ENCODE peak calls at places on chromosome 19, in nine cellular contexts. One of them, this sample, is unnamed.
A peak's percentile ranks its signal among the peaks of the same experiment; 100 is the strongest.

GRCh38 chr19:18156841-18157464 is 4.0 kb downstream of the PIK3R2 start:
- DNase-seq in left ventricle myocardium inferior: peak; percentile 86
- DNase-seq in spleen: peak; percentile 89
- DNase-seq in nucleus accumbens: peak; percentile 67
- DNase-seq in activated CD4-positive, CD25-positive, alpha-beta regulatory T cell: no peak
- DNase-seq in stimulated activated naive CD8-positive, alpha-beta T cell treated with anti-CD3 and anti-CD28 coated beads, Interleukin-15, Interleukin-2, amounts not matched to agents 100 U/mL and 50 U/mL, for 24 hours: no peak
- DNase-seq in stimulated activated CD4-positive, alpha-beta T cell treated with anti-CD3 and anti-CD28 coated beads, Interleukin-2, amount 100 ng/mL, for 48 hours: no peak
- DNase-seq in astrocyte of the hippocampus: peak; percentile 96
- DNase-seq in tibial nerve: peak; percentile 74
- DNase-seq in this sample: peak; percentile 85

GRCh38 chr19:50427997-50428425 is 4.7 kb upstream of the MYBPC2 start:
- DNase-seq in tibial nerve: peak; percentile 62
- DNase-seq in activated CD4-positive, CD25-positive, alpha-beta regulatory T cell: no peak
- DNase-seq in astrocyte of the hippocampus: peak; percentile 86
- DNase-seq in stimulated activated naive CD8-positive, alpha-beta T cell treated with anti-CD3 and anti-CD28 coated beads, Interleukin-15, Interleukin-2, amounts not matched to agents 100 U/mL and 50 U/mL, for 24 hours: peak; percentile 44
- DNase-seq in spleen: peak; percentile 93
- DNase-seq in nucleus accumbens: peak; percentile 67
- DNase-seq in left ventricle myocardium inferior: peak; percentile 85
- DNase-seq in stimulated activated CD4-positive, alpha-beta T cell treated with anti-CD3 and anti-CD28 coated beads, Interleukin-2, amount 100 ng/mL, for 48 hours: no peak
- DNase-seq in this sample: peak; percentile 78

GRCh38 chr19:35845215-35846037 is 6.9 kb downstream of the NPHS1 start:
- DNase-seq in spleen: peak; percentile 70
- DNase-seq in astrocyte of the hippocampus: no peak
- DNase-seq in stimulated activated CD4-positive, alpha-beta T cell treated with anti-CD3 and anti-CD28 coated beads, Interleukin-2, amount 100 ng/mL, for 48 hours: no peak
- DNase-seq in activated CD4-positive, CD25-positive, alpha-beta regulatory T cell: no peak
- DNase-seq in left ventricle myocardium inferior: no peak
- DNase-seq in tibial nerve: no peak
- DNase-seq in stimulated activated naive CD8-positive, alpha-beta T cell treated with anti-CD3 and anti-CD28 coated beads, Interleukin-15, Interleukin-2, amounts not matched to agents 100 U/mL and 50 U/mL, for 24 hours: peak; percentile 20
- DNase-seq in nucleus accumbens: no peak
- DNase-seq in this sample: peak; percentile 31

GRCh38 chr19:41025871-41026270 is 34.8 kb downstream of the CYP2B6 start:
- DNase-seq in tibial nerve: no peak
- DNase-seq in left ventricle myocardium inferior: no peak
- DNase-seq in astrocyte of the hippocampus: no peak
- DNase-seq in stimulated activated CD4-positive, alpha-beta T cell treated with anti-CD3 and anti-CD28 coated beads, Interleukin-2, amount 100 ng/mL, for 48 hours: no peak
- DNase-seq in activated CD4-positive, CD25-positive, alpha-beta regulatory T cell: no peak
- DNase-seq in spleen: no peak
- DNase-seq in nucleus accumbens: no peak
- DNase-seq in stimulated activated naive CD8-positive, alpha-beta T cell treated with anti-CD3 and anti-CD28 coated beads, Interleukin-15, Interleukin-2, amounts not matched to agents 100 U/mL and 50 U/mL, for 24 hours: no peak
- DNase-seq in this sample: no peak

GRCh38 chr19:42412223-42412622 is 15.0 kb downstream of the LIPE start:
- DNase-seq in left ventricle myocardium inferior: no peak
- DNase-seq in astrocyte of the hippocampus: peak; percentile 22
- DNase-seq in tibial nerve: no peak
- DNase-seq in spleen: no peak
- DNase-seq in stimulated activated naive CD8-positive, alpha-beta T cell treated with anti-CD3 and anti-CD28 coated beads, Interleukin-15, Interleukin-2, amounts not matched to agents 100 U/mL and 50 U/mL, for 24 hours: no peak
- DNase-seq in activated CD4-positive, CD25-positive, alpha-beta regulatory T cell: no peak
- DNase-seq in nucleus accumbens: peak; percentile 84
- DNase-seq in stimulated activated CD4-positive, alpha-beta T cell treated with anti-CD3 and anti-CD28 coated beads, Interleukin-2, amount 100 ng/mL, for 48 hours: no peak
- DNase-seq in this sample: peak; percentile 10

GRCh38 chr19:38264486-38265212 is at the start of gene SPINT2:
- DNase-seq in activated CD4-positive, CD25-positive, alpha-beta regulatory T cell: no peak
- DNase-seq in spleen: peak; percentile 93
- DNase-seq in stimulated activated CD4-positive, alpha-beta T cell treated with anti-CD3 and anti-CD28 coated beads, Interleukin-2, amount 100 ng/mL, for 48 hours: peak; percentile 31
- DNase-seq in astrocyte of the hippocampus: peak; percentile 47
- DNase-seq in left ventricle myocardium inferior: no peak
- DNase-seq in stimulated activated naive CD8-positive, alpha-beta T cell treated with anti-CD3 and anti-CD28 coated beads, Interleukin-15, Interleukin-2, amounts not matched to agents 100 U/mL and 50 U/mL, for 24 hours: peak; percentile 64
- DNase-seq in nucleus accumbens: no peak
- DNase-seq in tibial nerve: no peak
- DNase-seq in this sample: no peak

GRCh38 chr19:12668346-12668745 is 1.7 kb downstream of the WDR83 start:
- DNase-seq in stimulated activated CD4-positive, alpha-beta T cell treated with anti-CD3 and anti-CD28 coated beads, Interleukin-2, amount 100 ng/mL, for 48 hours: no peak
- DNase-seq in left ventricle myocardium inferior: no peak
- DNase-seq in activated CD4-positive, CD25-positive, alpha-beta regulatory T cell: no peak
- DNase-seq in nucleus accumbens: no peak
- DNase-seq in tibial nerve: no peak
- DNase-seq in spleen: no peak
- DNase-seq in stimulated activated naive CD8-positive, alpha-beta T cell treated with anti-CD3 and anti-CD28 coated beads, Interleukin-15, Interleukin-2, amounts not matched to agents 100 U/mL and 50 U/mL, for 24 hours: no peak
- DNase-seq in astrocyte of the hippocampus: no peak
- DNase-seq in this sample: no peak

GRCh38 chr19:30135797-30136196 is 193.8 kb downstream of the URI1 start:
- DNase-seq in spleen: peak; percentile 53
- DNase-seq in nucleus accumbens: no peak
- DNase-seq in activated CD4-positive, CD25-positive, alpha-beta regulatory T cell: no peak
- DNase-seq in left ventricle myocardium inferior: no peak
- DNase-seq in astrocyte of the hippocampus: no peak
- DNase-seq in stimulated activated naive CD8-positive, alpha-beta T cell treated with anti-CD3 and anti-CD28 coated beads, Interleukin-15, Interleukin-2, amounts not matched to agents 100 U/mL and 50 U/mL, for 24 hours: no peak
- DNase-seq in tibial nerve: no peak
- DNase-seq in stimulated activated CD4-positive, alpha-beta T cell treated with anti-CD3 and anti-CD28 coated beads, Interleukin-2, amount 100 ng/mL, for 48 hours: no peak
- DNase-seq in this sample: no peak

GRCh38 chr19:35318679-35319448 is 10.1 kb upstream of the CD22 start:
- DNase-seq in nucleus accumbens: peak; percentile 80
- DNase-seq in tibial nerve: no peak
- DNase-seq in left ventricle myocardium inferior: peak; percentile 40
- DNase-seq in stimulated activated CD4-positive, alpha-beta T cell treated with anti-CD3 and anti-CD28 coated beads, Interleukin-2, amount 100 ng/mL, for 48 hours: no peak
- DNase-seq in astrocyte of the hippocampus: peak; percentile 35
- DNase-seq in stimulated activated naive CD8-positive, alpha-beta T cell treated with anti-CD3 and anti-CD28 coated beads, Interleukin-15, Interleukin-2, amounts not matched to agents 100 U/mL and 50 U/mL, for 24 hours: peak; percentile 33
- DNase-seq in spleen: peak; percentile 91
- DNase-seq in activated CD4-positive, CD25-positive, alpha-beta regulatory T cell: no peak
- DNase-seq in this sample: peak; percentile 98

GRCh38 chr19:1884719-1885334 is 469 bp downstream of the ABHD17A start:
- DNase-seq in nucleus accumbens: no peak
- DNase-seq in spleen: peak; percentile 90
- DNase-seq in astrocyte of the hippocampus: peak; percentile 44
- DNase-seq in activated CD4-positive, CD25-positive, alpha-beta regulatory T cell: no peak
- DNase-seq in tibial nerve: no peak
- DNase-seq in left ventricle myocardium inferior: no peak
- DNase-seq in stimulated activated naive CD8-positive, alpha-beta T cell treated with anti-CD3 and anti-CD28 coated beads, Interleukin-15, Interleukin-2, amounts not matched to agents 100 U/mL and 50 U/mL, for 24 hours: no peak
- DNase-seq in stimulated activated CD4-positive, alpha-beta T cell treated with anti-CD3 and anti-CD28 coated beads, Interleukin-2, amount 100 ng/mL, for 48 hours: no peak
- DNase-seq in this sample: no peak

GRCh38 chr19:58398545-58398944 is 3.1 kb downstream of the RNF225 start:
- DNase-seq in tibial nerve: no peak
- DNase-seq in activated CD4-positive, CD25-positive, alpha-beta regulatory T cell: no peak
- DNase-seq in stimulated activated naive CD8-positive, alpha-beta T cell treated with anti-CD3 and anti-CD28 coated beads, Interleukin-15, Interleukin-2, amounts not matched to agents 100 U/mL and 50 U/mL, for 24 hours: no peak
- DNase-seq in nucleus accumbens: no peak
- DNase-seq in left ventricle myocardium inferior: no peak
- DNase-seq in spleen: no peak
- DNase-seq in stimulated activated CD4-positive, alpha-beta T cell treated with anti-CD3 and anti-CD28 coated beads, Interleukin-2, amount 100 ng/mL, for 48 hours: no peak
- DNase-seq in astrocyte of the hippocampus: no peak
- DNase-seq in this sample: no peak

GRCh38 chr19:10228925-10229324 is 2.2 kb downstream of the S1PR2 start:
- DNase-seq in astrocyte of the hippocampus: no peak
- DNase-seq in tibial nerve: no peak
- DNase-seq in nucleus accumbens: no peak
- DNase-seq in stimulated activated CD4-positive, alpha-beta T cell treated with anti-CD3 and anti-CD28 coated beads, Interleukin-2, amount 100 ng/mL, for 48 hours: no peak
- DNase-seq in activated CD4-positive, CD25-positive, alpha-beta regulatory T cell: no peak
- DNase-seq in stimulated activated naive CD8-positive, alpha-beta T cell treated with anti-CD3 and anti-CD28 coated beads, Interleukin-15, Interleukin-2, amounts not matched to agents 100 U/mL and 50 U/mL, for 24 hours: peak; percentile 41
- DNase-seq in left ventricle myocardium inferior: no peak
- DNase-seq in spleen: no peak
- DNase-seq in this sample: no peak

GRCh38 chr19:5099822-5100221 is 130.9 kb downstream of the KDM4B start:
- DNase-seq in astrocyte of the hippocampus: no peak
- DNase-seq in left ventricle myocardium inferior: no peak
- DNase-seq in stimulated activated naive CD8-positive, alpha-beta T cell treated with anti-CD3 and anti-CD28 coated beads, Interleukin-15, Interleukin-2, amounts not matched to agents 100 U/mL and 50 U/mL, for 24 hours: no peak
- DNase-seq in nucleus accumbens: no peak
- DNase-seq in tibial nerve: no peak
- DNase-seq in activated CD4-positive, CD25-positive, alpha-beta regulatory T cell: no peak
- DNase-seq in spleen: no peak
- DNase-seq in stimulated activated CD4-positive, alpha-beta T cell treated with anti-CD3 and anti-CD28 coated beads, Interleukin-2, amount 100 ng/mL, for 48 hours: no peak
- DNase-seq in this sample: no peak

GRCh38 chr19:35905178-35905727 is 2.8 kb downstream of the TYROBP start:
- DNase-seq in tibial nerve: no peak
- DNase-seq in astrocyte of the hippocampus: no peak
- DNase-seq in nucleus accumbens: no peak
- DNase-seq in left ventricle myocardium inferior: no peak
- DNase-seq in stimulated activated naive CD8-positive, alpha-beta T cell treated with anti-CD3 and anti-CD28 coated beads, Interleukin-15, Interleukin-2, amounts not matched to agents 100 U/mL and 50 U/mL, for 24 hours: no peak
- DNase-seq in spleen: no peak
- DNase-seq in stimulated activated CD4-positive, alpha-beta T cell treated with anti-CD3 and anti-CD28 coated beads, Interleukin-2, amount 100 ng/mL, for 48 hours: no peak
- DNase-seq in activated CD4-positive, CD25-positive, alpha-beta regulatory T cell: no peak
- DNase-seq in this sample: no peak

GRCh38 chr19:7925171-7925837 is 631 bp downstream of the CTXN1 start:
- DNase-seq in astrocyte of the hippocampus: peak; percentile 93
- DNase-seq in stimulated activated CD4-positive, alpha-beta T cell treated with anti-CD3 and anti-CD28 coated beads, Interleukin-2, amount 100 ng/mL, for 48 hours: peak; percentile 81
- DNase-seq in left ventricle myocardium inferior: peak; percentile 50
- DNase-seq in activated CD4-positive, CD25-positive, alpha-beta regulatory T cell: peak; percentile 63
- DNase-seq in tibial nerve: no peak
- DNase-seq in nucleus accumbens: no peak
- DNase-seq in spleen: peak; percentile 92
- DNase-seq in stimulated activated naive CD8-positive, alpha-beta T cell treated with anti-CD3 and anti-CD28 coated beads, Interleukin-15, Interleukin-2, amounts not matched to agents 100 U/mL and 50 U/mL, for 24 hours: peak; percentile 90
- DNase-seq in this sample: peak; percentile 77

GRCh38 chr19:45368737-45369340 is 1.5 kb downstream of the ERCC2 start:
- DNase-seq in left ventricle myocardium inferior: no peak
- DNase-seq in nucleus accumbens: no peak
- DNase-seq in stimulated activated naive CD8-positive, alpha-beta T cell treated with anti-CD3 and anti-CD28 coated beads, Interleukin-15, Interleukin-2, amounts not matched to agents 100 U/mL and 50 U/mL, for 24 hours: no peak
- DNase-seq in activated CD4-positive, CD25-positive, alpha-beta regulatory T cell: no peak
- DNase-seq in spleen: no peak
- DNase-seq in astrocyte of the hippocampus: no peak
- DNase-seq in tibial nerve: no peak
- DNase-seq in stimulated activated CD4-positive, alpha-beta T cell treated with anti-CD3 and anti-CD28 coated beads, Interleukin-2, amount 100 ng/mL, for 48 hours: no peak
- DNase-seq in this sample: no peak

GRCh38 chr19:16066611-16067104 is 9.6 kb upstream of the TPM4 start:
- DNase-seq in stimulated activated CD4-positive, alpha-beta T cell treated with anti-CD3 and anti-CD28 coated beads, Interleukin-2, amount 100 ng/mL, for 48 hours: peak; percentile 47
- DNase-seq in activated CD4-positive, CD25-positive, alpha-beta regulatory T cell: peak; percentile 12
- DNase-seq in spleen: peak; percentile 82
- DNase-seq in astrocyte of the hippocampus: no peak
- DNase-seq in left ventricle myocardium inferior: no peak
- DNase-seq in nucleus accumbens: no peak
- DNase-seq in tibial nerve: no peak
- DNase-seq in stimulated activated naive CD8-positive, alpha-beta T cell treated with anti-CD3 and anti-CD28 coated beads, Interleukin-15, Interleukin-2, amounts not matched to agents 100 U/mL and 50 U/mL, for 24 hours: peak; percentile 58
- DNase-seq in this sample: peak; percentile 31

GRCh38 chr19:40692212-40692551 is 1.7 kb upstream of the NUMBL start:
- DNase-seq in tibial nerve: no peak
- DNase-seq in activated CD4-positive, CD25-positive, alpha-beta regulatory T cell: no peak
- DNase-seq in stimulated activated CD4-positive, alpha-beta T cell treated with anti-CD3 and anti-CD28 coated beads, Interleukin-2, amount 100 ng/mL, for 48 hours: no peak
- DNase-seq in astrocyte of the hippocampus: no peak
- DNase-seq in stimulated activated naive CD8-positive, alpha-beta T cell treated with anti-CD3 and anti-CD28 coated beads, Interleukin-15, Interleukin-2, amounts not matched to agents 100 U/mL and 50 U/mL, for 24 hours: no peak
- DNase-seq in spleen: no peak
- DNase-seq in left ventricle myocardium inferior: no peak
- DNase-seq in nucleus accumbens: no peak
- DNase-seq in this sample: no peak

GRCh38 chr19:18605196-18605545 is 1.4 kb downstream of the CRLF1 start:
- DNase-seq in stimulated activated naive CD8-positive, alpha-beta T cell treated with anti-CD3 and anti-CD28 coated beads, Interleukin-15, Interleukin-2, amounts not matched to agents 100 U/mL and 50 U/mL, for 24 hours: no peak
- DNase-seq in activated CD4-positive, CD25-positive, alpha-beta regulatory T cell: no peak
- DNase-seq in spleen: no peak
- DNase-seq in astrocyte of the hippocampus: no peak
- DNase-seq in tibial nerve: no peak
- DNase-seq in nucleus accumbens: no peak
- DNase-seq in left ventricle myocardium inferior: no peak
- DNase-seq in stimulated activated CD4-positive, alpha-beta T cell treated with anti-CD3 and anti-CD28 coated beads, Interleukin-2, amount 100 ng/mL, for 48 hours: no peak
- DNase-seq in this sample: no peak

GRCh38 chr19:46192990-46193650 is 36.4 kb upstream of the IGFL1 start:
- DNase-seq in astrocyte of the hippocampus: peak; percentile 61
- DNase-seq in left ventricle myocardium inferior: no peak
- DNase-seq in stimulated activated naive CD8-positive, alpha-beta T cell treated with anti-CD3 and anti-CD28 coated beads, Interleukin-15, Interleukin-2, amounts not matched to agents 100 U/mL and 50 U/mL, for 24 hours: no peak
- DNase-seq in tibial nerve: no peak
- DNase-seq in nucleus accumbens: no peak
- DNase-seq in spleen: no peak
- DNase-seq in stimulated activated CD4-positive, alpha-beta T cell treated with anti-CD3 and anti-CD28 coated beads, Interleukin-2, amount 100 ng/mL, for 48 hours: no peak
- DNase-seq in activated CD4-positive, CD25-positive, alpha-beta regulatory T cell: no peak
- DNase-seq in this sample: peak; percentile 66

GRCh38 chr19:13240312-13241022 is 90.3 kb downstream of the IER2 start:
- DNase-seq in stimulated activated naive CD8-positive, alpha-beta T cell treated with anti-CD3 and anti-CD28 coated beads, Interleukin-15, Interleukin-2, amounts not matched to agents 100 U/mL and 50 U/mL, for 24 hours: no peak
- DNase-seq in nucleus accumbens: no peak
- DNase-seq in astrocyte of the hippocampus: no peak
- DNase-seq in stimulated activated CD4-positive, alpha-beta T cell treated with anti-CD3 and anti-CD28 coated beads, Interleukin-2, amount 100 ng/mL, for 48 hours: no peak
- DNase-seq in tibial nerve: no peak
- DNase-seq in left ventricle myocardium inferior: no peak
- DNase-seq in activated CD4-positive, CD25-positive, alpha-beta regulatory T cell: no peak
- DNase-seq in spleen: no peak
- DNase-seq in this sample: no peak

GRCh38 chr19:48842744-48843162 is 6.5 kb upstream of the HSD17B14 start:
- DNase-seq in tibial nerve: no peak
- DNase-seq in spleen: no peak
- DNase-seq in left ventricle myocardium inferior: no peak
- DNase-seq in stimulated activated naive CD8-positive, alpha-beta T cell treated with anti-CD3 and anti-CD28 coated beads, Interleukin-15, Interleukin-2, amounts not matched to agents 100 U/mL and 50 U/mL, for 24 hours: peak; percentile 48
- DNase-seq in astrocyte of the hippocampus: peak; percentile 69
- DNase-seq in stimulated activated CD4-positive, alpha-beta T cell treated with anti-CD3 and anti-CD28 coated beads, Interleukin-2, amount 100 ng/mL, for 48 hours: peak; percentile 46
- DNase-seq in nucleus accumbens: peak; percentile 24
- DNase-seq in activated CD4-positive, CD25-positive, alpha-beta regulatory T cell: peak; percentile 9
- DNase-seq in this sample: peak; percentile 43

GRCh38 chr19:17590780-17591688 is 35.6 kb downstream of the COLGALT1 start:
- DNase-seq in stimulated activated CD4-positive, alpha-beta T cell treated with anti-CD3 and anti-CD28 coated beads, Interleukin-2, amount 100 ng/mL, for 48 hours: no peak
- DNase-seq in astrocyte of the hippocampus: no peak
- DNase-seq in stimulated activated naive CD8-positive, alpha-beta T cell treated with anti-CD3 and anti-CD28 coated beads, Interleukin-15, Interleukin-2, amounts not matched to agents 100 U/mL and 50 U/mL, for 24 hours: no peak
- DNase-seq in activated CD4-positive, CD25-positive, alpha-beta regulatory T cell: no peak
- DNase-seq in nucleus accumbens: no peak
- DNase-seq in tibial nerve: no peak
- DNase-seq in spleen: no peak
- DNase-seq in left ventricle myocardium inferior: no peak
- DNase-seq in this sample: no peak

GRCh38 chr19:53813996-53814395 is 10.1 kb downstream of the NLRP12 start:
- DNase-seq in nucleus accumbens: no peak
- DNase-seq in activated CD4-positive, CD25-positive, alpha-beta regulatory T cell: no peak
- DNase-seq in stimulated activated CD4-positive, alpha-beta T cell treated with anti-CD3 and anti-CD28 coated beads, Interleukin-2, amount 100 ng/mL, for 48 hours: no peak
- DNase-seq in stimulated activated naive CD8-positive, alpha-beta T cell treated with anti-CD3 and anti-CD28 coated beads, Interleukin-15, Interleukin-2, amounts not matched to agents 100 U/mL and 50 U/mL, for 24 hours: no peak
- DNase-seq in spleen: no peak
- DNase-seq in left ventricle myocardium inferior: no peak
- DNase-seq in astrocyte of the hippocampus: no peak
- DNase-seq in tibial nerve: no peak
- DNase-seq in this sample: peak; percentile 12

GRCh38 chr19:39405261-39405912 is 1.3 kb upstream of the ZFP36 start:
- DNase-seq in activated CD4-positive, CD25-positive, alpha-beta regulatory T cell: no peak
- DNase-seq in tibial nerve: no peak
- DNase-seq in astrocyte of the hippocampus: no peak
- DNase-seq in stimulated activated naive CD8-positive, alpha-beta T cell treated with anti-CD3 and anti-CD28 coated beads, Interleukin-15, Interleukin-2, amounts not matched to agents 100 U/mL and 50 U/mL, for 24 hours: no peak
- DNase-seq in spleen: no peak
- DNase-seq in stimulated activated CD4-positive, alpha-beta T cell treated with anti-CD3 and anti-CD28 coated beads, Interleukin-2, amount 100 ng/mL, for 48 hours: no peak
- DNase-seq in nucleus accumbens: no peak
- DNase-seq in left ventricle myocardium inferior: no peak
- DNase-seq in this sample: no peak